ENCODE peak calls at places on chromosomes 3 and 15, in four cellular contexts. J is HepG2, F is HCT116, Q is SK-N-SH. Z is an unnamed sample.

GRCh38 chr3:71511037-71511436 is 72.5 kb downstream of the FOXP1 start:
- DNase-seq in Q (no peak), J (no peak), F (no peak), Z (no peak)

GRCh38 chr15:90665288-90666134 is 51.6 kb upstream of the BLM start:
- DNase-seq in J (peak), F (peak), Q (peak), Z (peak)

GRCh38 chr3:177833392-177833791 is 636.1 kb upstream of the TBL1XR1 start:
- DNase-seq in Q (no peak), J (no peak), F (no peak), Z (no peak)

GRCh38 chr3:53650424-53650823 is 156.0 kb downstream of the CACNA1D start:
- DNase-seq in F (no peak), Q (no peak), J (no peak), Z (peak)

GRCh38 chr3:59101091-59101738 is 51.4 kb upstream of the CFAP20DC start:
- DNase-seq in J (no peak), Q (peak), F (no peak), Z (no peak)

GRCh38 chr3:184565421-184566211 is 4.0 kb downstream of the EPHB3 start:
- DNase-seq in F (peak), Q (peak), J (no peak), Z (peak)

GRCh38 chr3:196207833-196208607 is 3.2 kb downstream of the ZDHHC19 start:
- DNase-seq in F (no peak), Q (peak), J (no peak), Z (peak)

GRCh38 chr3:137642831-137643230 is 121.3 kb upstream of the SOX14 start:
- DNase-seq in Q (no peak), F (no peak), J (no peak), Z (no peak)

GRCh38 chr15:90562669-90563068 is 32.9 kb downstream of the CRTC3 start:
- DNase-seq in J (no peak), F (no peak), Q (no peak), Z (no peak)

GRCh38 chr15:36796161-36796560 is 216.7 kb downstream of the CDIN1 start:
- DNase-seq in Q (no peak), F (no peak), J (no peak), Z (no peak)

GRCh38 chr15:36798366-36798765 is 218.9 kb downstream of the CDIN1 start:
- DNase-seq in F (no peak), Q (no peak), J (no peak), Z (no peak)

GRCh38 chr15:36797128-36797527 is 217.7 kb downstream of the CDIN1 start:
- DNase-seq in F (no peak), Q (no peak), J (no peak), Z (no peak)

GRCh38 chr15:36802861-36803531 is 223.6 kb downstream of the CDIN1 start:
- DNase-seq in F (no peak), Q (no peak), J (no peak), Z (no peak)

DNA sequence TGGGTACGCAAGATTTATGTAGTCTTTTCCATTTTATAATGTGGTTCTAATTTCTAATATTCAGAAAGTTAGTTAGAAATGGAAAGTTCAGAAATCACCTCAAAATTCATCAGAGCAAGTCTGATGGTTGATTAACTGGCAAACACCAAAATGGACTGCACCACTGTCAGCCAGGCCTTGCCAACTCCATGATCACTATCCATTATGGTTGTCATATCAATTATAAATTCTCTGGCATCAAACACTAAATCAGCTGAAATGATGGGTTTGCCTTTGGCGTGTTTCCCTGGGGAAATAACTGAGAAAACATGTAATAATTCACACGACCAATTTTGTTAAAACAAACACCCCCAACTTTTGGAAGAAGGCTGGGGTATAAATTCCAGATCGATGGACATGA is 219.4 kb downstream of the CDIN1 start:
- DNase-seq in F (no peak), Q (no peak), J (no peak), Z (no peak)
- TF ChIP-seq JUND in F (no peak), Q (no peak), J (no peak), Z (no peak)

DNA sequence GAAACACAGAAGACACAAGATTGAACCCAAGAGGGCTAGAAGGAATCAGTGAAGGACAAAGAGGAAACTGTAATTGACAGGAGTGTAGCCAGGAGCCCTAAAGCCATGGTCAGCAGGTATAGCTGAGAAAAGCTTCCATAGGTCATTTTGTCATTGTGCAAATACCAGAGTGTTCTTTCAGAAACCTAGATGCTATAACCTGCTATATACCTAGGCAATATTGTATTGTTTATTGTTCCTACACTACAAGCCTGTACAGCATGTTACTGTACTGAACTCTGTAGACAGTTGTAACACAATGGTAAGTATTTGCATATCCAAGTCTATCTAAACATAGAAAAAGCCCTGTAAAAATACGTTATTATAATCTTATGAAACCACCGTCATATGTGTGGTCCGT is 119.3 kb upstream of the LRRFIP2 start:
- DNase-seq in Q (no peak), F (no peak), J (no peak), Z (no peak)
- TF ChIP-seq JUND in Q (no peak), F (no peak), J (no peak), Z (no peak)

DNA sequence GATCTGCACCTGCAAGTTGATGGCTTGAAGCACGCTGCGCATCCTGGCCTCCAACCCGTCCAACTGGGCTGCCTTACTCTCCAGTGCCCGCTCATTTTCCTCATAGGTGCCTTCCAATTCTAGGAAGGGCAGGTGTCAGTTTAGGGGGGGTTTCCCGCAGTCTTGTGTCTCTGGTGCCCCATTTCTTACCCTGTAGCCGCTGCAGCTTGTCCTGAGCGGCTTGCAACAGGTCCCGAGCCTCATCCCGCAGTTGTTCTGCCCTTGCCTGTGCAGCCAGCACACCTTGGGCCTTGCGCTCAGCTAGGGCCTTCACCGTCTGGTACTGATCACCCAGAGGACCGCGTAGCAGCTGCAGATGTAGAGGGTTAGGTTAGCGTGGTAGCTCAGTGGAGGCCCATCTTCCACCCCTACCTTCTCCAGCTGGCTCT is 635 bp upstream of the USP19 start:
- DNase-seq in J (no peak), Q (no peak), F (no peak), Z (no peak)
- TF ChIP-seq JUND in J (no peak), Q (no peak), F (no peak), Z (no peak)

DNA sequence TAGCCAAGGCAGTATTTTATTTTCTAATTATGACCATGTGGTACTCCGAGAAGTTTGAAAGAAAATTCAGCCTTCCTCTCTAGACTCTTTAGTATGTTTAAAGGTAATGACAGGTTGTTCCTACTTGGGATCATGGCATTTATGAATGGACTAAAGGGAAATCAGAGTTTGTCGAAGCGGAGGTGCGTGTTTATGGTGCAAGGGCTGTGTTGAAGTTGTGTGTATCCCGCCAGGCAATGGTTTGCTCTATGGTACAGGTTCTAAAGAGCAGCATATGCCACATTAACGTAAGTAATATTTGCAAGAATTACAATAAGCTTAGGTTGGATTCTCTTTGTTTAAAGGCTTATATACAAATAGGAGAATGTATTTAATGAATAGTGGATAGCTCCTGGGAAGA is 733 bp downstream of the EPHA3 start:
- DNase-seq in Q (no peak), F (no peak), J (no peak), Z (no peak)
- TF ChIP-seq JUND in Q (no peak), F (no peak), J (no peak), Z (no peak)

GRCh38 chr3:14791343-14791945 is 27.3 kb upstream of the FGD5 start:
- DNase-seq in Q (peak), J (peak), F (peak), Z (peak)
- TF ChIP-seq JUND in Q (no peak), J (no peak), F (no peak), Z (no peak)

Z was measured in T47D.